ENCODE peak calls at places on chromosome 11, in ten cellular contexts. K, O, F, N, L, H, W, J, C and T are unnamed samples.

GRCh38 chr11:65554057-65554818 is 3.9 kb downstream of the LTBP3 start:
- DNase-seq in K (no peak), O (no peak), F (no peak), N (no peak), L (no peak), H (no peak), W (no peak), J (no peak), C (no peak), T (no peak)

GRCh38 chr11:134655189-134655937 is 243.3 kb upstream of the B3GAT1 start:
- DNase-seq in K (no peak), O (no peak), F (no peak), N (no peak), L (no peak), H (no peak), W (no peak), J (peak), C (no peak), T (no peak)

GRCh38 chr11:47005441-47005840 is 68.9 kb downstream of the CSTPP1 start:
- DNase-seq in K (no peak), O (no peak), F (no peak), N (peak), L (no peak), H (no peak), W (no peak), J (no peak), C (no peak), T (no peak)

GRCh38 chr11:71326328-71326940 is 74.1 kb upstream of the SHANK2 start:
- DNase-seq in K (no peak), O (no peak), F (no peak), N (no peak), L (no peak), H (no peak), W (no peak), J (no peak), C (no peak), T (no peak)

GRCh38 chr11:121928597-121929580 is 187.1 kb downstream of the BLID start:
- DNase-seq in K (no peak), O (no peak), F (no peak), N (no peak), L (no peak), H (no peak), W (no peak), J (no peak), C (no peak), T (no peak)

GRCh38 chr11:93330446-93330984 is at the start of gene DEUP1:
- DNase-seq in K (no peak), O (peak), F (no peak), N (peak), L (peak), H (no peak), W (no peak), J (peak), C (peak), T (no peak)

GRCh38 chr11:125091247-125091876 is 20.1 kb downstream of the TMEM218 start:
- DNase-seq in K (peak), O (no peak), F (peak), N (peak), L (peak), H (peak), W (no peak), J (no peak), C (peak), T (peak)

GRCh38 chr11:9861860-9862725 is 198.2 kb downstream of the SWAP70 start:
- DNase-seq in K (peak), O (no peak), F (peak), N (peak), L (peak), H (peak), W (peak), J (peak), C (no peak), T (peak)

GRCh38 chr11:75214411-75214821 is 26.2 kb upstream of the TPBGL start:
- DNase-seq in K (peak), O (no peak), F (peak), N (peak), L (peak), H (no peak), W (peak), J (peak), C (peak), T (peak)
- TF ChIP-seq CTCF in K (peak), O (no peak), F (peak), N (peak), L (peak), H (no peak), W (no peak), J (no peak), C (peak), T (no peak)

GRCh38 chr11:102780491-102780918 is at the start of gene MMP10:
- DNase-seq in K (peak), O (no peak), F (peak), N (peak), L (no peak), H (no peak), W (no peak), J (no peak), C (no peak), T (no peak)
- TF ChIP-seq CTCF in K (peak), O (no peak), F (peak), N (peak), L (peak), H (peak), W (peak), J (no peak), C (peak), T (peak)

GRCh38 chr11:91972665-91973266 is 251.9 kb upstream of the FAT3 start:
- DNase-seq in K (no peak), O (no peak), F (no peak), N (no peak), L (no peak), H (no peak), W (peak), J (no peak), C (no peak), T (no peak)
- TF ChIP-seq CTCF in K (no peak), O (no peak), F (no peak), N (no peak), L (no peak), H (no peak), W (no peak), J (no peak), C (no peak), T (no peak)

DNA sequence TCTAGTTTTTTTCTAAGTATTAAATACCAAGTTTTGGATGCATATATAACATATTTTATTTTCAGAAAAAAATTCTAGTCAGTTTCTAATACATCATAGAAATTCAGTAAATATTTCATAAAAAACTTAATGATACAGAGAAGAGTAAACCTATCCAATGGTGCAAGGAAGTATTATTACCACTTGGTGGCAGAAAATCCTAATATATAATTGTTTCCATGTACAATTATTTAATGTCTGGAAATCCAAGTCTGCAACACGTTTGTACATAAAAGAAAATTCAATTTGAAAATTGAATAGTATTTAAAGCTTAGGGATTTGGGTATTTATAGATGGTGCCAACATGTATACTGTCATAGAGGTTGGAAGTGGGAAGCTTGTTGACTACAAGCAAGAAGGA is 127.0 kb downstream of the TRPC6 start:
- DNase-seq in K (no peak), O (no peak), F (no peak), N (peak), L (no peak), H (no peak), W (no peak), J (no peak), C (no peak), T (no peak)
- TF ChIP-seq CTCF in K (peak), O (no peak), F (peak), N (no peak), L (peak), H (peak), W (no peak), J (no peak), C (peak), T (peak)

GRCh38 chr11:77400775-77401469 is 73.0 kb downstream of the PAK1 start:
- DNase-seq in K (no peak), O (no peak), F (no peak), N (no peak), L (no peak), H (no peak), W (no peak), J (no peak), C (no peak), T (no peak)
- TF ChIP-seq CTCF in K (no peak), O (no peak), F (no peak), N (no peak), L (no peak), H (peak), W (no peak), J (no peak), C (no peak), T (no peak)

DNA sequence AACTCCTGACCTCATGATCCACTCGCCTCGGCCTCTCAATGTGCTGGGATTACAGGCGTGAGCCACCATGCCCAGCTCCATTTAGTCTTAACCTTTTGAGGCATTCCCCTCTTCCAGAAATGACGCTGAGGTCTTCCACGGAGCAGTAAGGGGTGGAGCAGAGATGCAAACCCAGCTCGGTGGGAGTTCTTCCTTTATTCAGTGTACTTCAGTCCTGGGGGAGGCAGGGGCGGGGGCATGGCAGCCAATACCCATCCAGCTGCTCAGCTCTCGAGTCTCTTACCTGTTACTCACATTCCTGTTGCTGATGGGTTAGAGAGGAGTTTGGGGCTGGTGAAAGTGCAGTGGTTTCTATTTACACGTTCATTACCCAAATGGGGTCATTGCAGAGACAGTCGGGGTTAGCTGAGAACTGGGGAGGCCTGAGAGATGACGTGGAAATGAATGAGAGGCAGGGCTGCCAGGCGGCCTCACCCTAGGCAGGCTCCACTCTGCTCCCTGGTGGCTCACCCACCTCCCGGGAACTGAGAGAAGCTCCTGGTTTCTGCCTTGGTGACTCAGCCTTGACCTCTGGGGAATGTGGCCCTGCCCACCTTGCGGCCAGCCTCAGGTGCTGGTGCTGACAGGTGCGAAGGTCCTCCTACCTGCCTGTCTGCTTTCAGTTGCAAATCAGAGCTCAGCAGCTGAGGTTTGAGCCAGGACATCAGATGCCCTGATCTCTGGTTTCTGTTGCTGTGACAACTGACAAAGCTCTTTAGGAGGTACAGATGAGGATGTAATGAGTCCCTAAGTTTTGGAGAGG is 13.4 kb upstream of the ST14 start:
- DNase-seq in K (peak), O (peak), F (peak), N (peak), L (peak), H (no peak), W (peak), J (peak), C (peak), T (no peak)
- TF ChIP-seq CTCF in K (no peak), O (no peak), F (peak), N (peak), L (no peak), H (no peak), W (no peak), J (no peak), C (peak), T (peak)